ENCODE peak calls at places on chromosomes 4 and X, in five cellular contexts. D, I, J, N and H are unnamed samples. For H3K4me1, the result is how much of the 10 kb centered on the place peaks cover.

GRCh38 chr4:36676139-36677050 is 395.0 kb downstream of the DTHD1 start:
- DNase-seq in D (no peak), I (peak), J (no peak), N (no peak), H (no peak)

GRCh38 chr4:108937066-108937465 is 174.2 kb upstream of the ETNPPL start:
- DNase-seq in D (no peak), I (peak), J (no peak), N (no peak), H (peak)

GRCh38 chr4:122922877-122923511 is 597 bp upstream of the NUDT6 start:
- DNase-seq in D (peak), I (peak), J (peak), N (peak), H (peak)

GRCh38 chr4:161336016-161336415 is 827.8 kb downstream of the FSTL5 start:
- DNase-seq in D (no peak), I (peak), J (no peak), N (no peak), H (no peak)

GRCh38 chrX:137215467-137215866 is 181.7 kb upstream of the GPR101 start:
- DNase-seq in D (no peak), I (no peak), J (no peak), N (no peak), H (no peak)

GRCh38 chrX:50812995-50813842 is 775 bp downstream of the SHROOM4 start:
- DNase-seq in D (no peak), I (peak), J (no peak), N (no peak), H (peak)

GRCh38 chr4:147336252-147336651 is 144.6 kb upstream of the EDNRA start:
- DNase-seq in D (no peak), I (peak), J (no peak), N (no peak), H (no peak)

GRCh38 chrX:44975666-44976263 is 102.8 kb downstream of the KDM6A start:
- DNase-seq in D (no peak), I (peak), J (no peak), N (peak), H (no peak)

GRCh38 chr4:182015893-182016292 is 227.3 kb upstream of the TENM3 start:
- DNase-seq in D (no peak), I (peak), J (no peak), N (no peak), H (no peak)

GRCh38 chrX:36856849-36857248 is 151.3 kb upstream of the FAM47C start:
- DNase-seq in D (peak), I (no peak), J (no peak), N (no peak), H (no peak)

GRCh38 chrX:105229146-105229545 is 8.7 kb upstream of the TEX13A start:
- DNase-seq in D (no peak), I (no peak), J (no peak), N (no peak), H (no peak)

GRCh38 chr4:185379326-185380295 is 16.1 kb downstream of the LRP2BP start:
- DNase-seq in D (no peak), I (no peak), J (no peak), N (no peak), H (no peak)
- H3K4me1 ChIP-seq in D (under half), I (under half), J (under half), N (under half), H (under half)

GRCh38 chr4:107801766-107802211 is 22.9 kb upstream of the SGMS2 start:
- DNase-seq in D (no peak), I (peak), J (no peak), N (no peak), H (peak)

GRCh38 chr4:107799634-107800033 is 25.1 kb upstream of the SGMS2 start:
- DNase-seq in D (no peak), I (no peak), J (no peak), N (no peak), H (no peak)

GRCh38 chr4:107800686-107801085 is 24.0 kb upstream of the SGMS2 start:
- DNase-seq in D (no peak), I (no peak), J (no peak), N (no peak), H (no peak)

GRCh38 chr4:107800058-107800457 is 24.7 kb upstream of the SGMS2 start:
- DNase-seq in D (no peak), I (no peak), J (no peak), N (no peak), H (no peak)
- H3K9ac ChIP-seq in D (no peak), I (no peak), J (no peak), N (no peak), H (no peak)

GRCh38 chr4:78566834-78567501 is 15.4 kb downstream of the ANXA3 start:
- DNase-seq in D (no peak), I (peak), J (no peak), N (no peak), H (no peak)

GRCh38 chr4:78569291-78569821 is 17.8 kb downstream of the ANXA3 start:
- DNase-seq in D (no peak), I (peak), J (peak), N (no peak), H (peak)

GRCh38 chr4:78567502-78568075 is 16.0 kb downstream of the ANXA3 start:
- DNase-seq in D (no peak), I (peak), J (no peak), N (no peak), H (no peak)

GRCh38 chr4:78565971-78566372 is 14.4 kb downstream of the ANXA3 start:
- DNase-seq in D (no peak), I (peak), J (peak), N (no peak), H (peak)

DNA sequence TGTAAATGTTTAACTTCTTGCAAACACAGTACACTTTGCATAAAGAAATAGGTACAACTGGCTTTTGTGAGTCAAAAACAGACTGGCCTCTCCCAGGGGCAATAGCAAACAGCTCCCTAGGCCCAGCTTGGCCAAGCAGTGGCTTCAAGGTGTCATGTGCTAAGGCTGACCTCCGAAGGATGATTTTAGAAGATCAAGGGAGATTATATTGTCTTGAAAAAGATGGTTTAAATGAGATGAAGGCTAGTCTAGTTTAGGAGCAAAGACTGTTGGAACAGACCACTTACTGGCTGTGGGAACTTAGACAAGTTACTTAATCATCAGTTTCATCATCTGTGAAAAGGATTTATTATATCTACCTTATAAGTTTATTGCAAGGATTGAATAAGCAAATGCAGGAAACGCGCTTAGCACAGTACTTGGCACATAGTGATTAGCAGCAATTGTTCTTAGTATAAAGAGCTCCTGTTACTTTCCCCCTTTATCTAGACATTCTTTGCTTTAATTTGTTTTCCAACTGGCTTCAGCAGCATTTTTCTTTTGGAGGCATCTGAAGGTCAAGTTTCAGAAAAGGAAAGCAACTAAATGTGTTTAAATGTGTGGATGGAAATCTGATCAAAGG is 17.2 kb downstream of the ANXA3 start:
- DNase-seq in D (no peak), I (no peak), J (no peak), N (no peak), H (no peak)
- H3K4me3 ChIP-seq in D (no peak), I (no peak), J (peak), N (no peak), H (no peak)

GRCh38 chr4:121786221-121786620 is 14.9 kb upstream of the EXOSC9 start:
- DNase-seq in D (no peak), I (no peak), J (no peak), N (no peak), H (no peak)
- H3K4me1 ChIP-seq in D (under half), I (under half), J (under half), N (under half), H (half or more)

GRCh38 chrX:48573690-48574269 is 504 bp upstream of the RBM3 start:
- DNase-seq in D (no peak), I (no peak), J (no peak), N (peak), H (no peak)
- H3K9ac ChIP-seq in D (peak), I (peak), J (peak), N (peak), H (peak)

DNA sequence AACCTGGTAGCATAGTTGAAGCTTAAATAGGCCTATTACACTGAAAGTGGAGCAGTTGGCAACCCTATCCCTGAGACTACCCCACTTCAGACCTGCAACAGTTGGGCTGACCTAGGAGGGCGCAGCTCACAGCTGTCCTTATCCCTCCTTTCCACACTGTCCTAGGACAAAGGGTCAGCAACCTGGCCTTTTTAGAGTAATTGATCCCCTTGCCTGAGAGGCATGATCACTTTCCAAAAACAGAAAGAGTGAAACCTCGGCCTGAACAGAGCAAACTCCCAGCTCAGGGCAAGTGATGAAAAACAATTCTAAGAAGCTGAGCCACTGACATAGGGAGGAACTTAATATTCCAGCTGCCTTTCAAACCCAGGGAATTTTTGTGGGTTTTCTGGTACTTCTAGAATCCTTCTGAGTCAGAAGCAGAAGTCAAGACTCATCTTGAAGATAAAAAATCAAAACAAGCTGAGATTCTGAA is 94.9 kb upstream of the MYOZ2 start:
- DNase-seq in D (no peak), I (peak), J (no peak), N (no peak), H (peak)
- H3K4me3 ChIP-seq in D (no peak), I (no peak), J (no peak), N (no peak), H (peak)

DNA sequence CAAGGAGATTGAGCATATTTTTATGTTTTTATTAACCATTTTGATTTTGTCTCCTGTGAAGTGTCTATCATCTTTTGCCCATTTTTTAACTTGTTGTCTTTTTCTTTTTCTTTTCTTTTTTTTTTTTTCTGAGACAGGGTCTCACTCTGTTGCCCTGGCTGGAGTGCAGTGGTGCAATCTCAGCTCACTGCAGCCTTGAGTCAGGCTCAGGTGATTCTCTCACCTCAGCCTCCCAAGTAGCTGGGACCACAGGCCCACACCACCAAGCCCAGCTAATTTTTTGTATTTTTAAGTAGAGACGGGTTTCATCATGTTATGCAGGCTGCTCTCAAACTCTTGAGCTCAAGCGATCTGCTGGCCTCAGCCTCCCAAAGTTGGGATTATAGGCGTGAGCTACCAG is 4.6 kb upstream of the ADD1 start:
- DNase-seq in D (no peak), I (no peak), J (no peak), N (no peak), H (no peak)
- H3K4me1 ChIP-seq in D (under half), I (under half), J (under half), N (under half), H (under half)